ENCODE peak calls at places on chromosomes 2 and 18, in eight cellular contexts. One of them, this sample, is unnamed. For H3K27me3, the result is how much of the 10 kb centered on the place peaks cover.

GRCh38 chr2:235852528-235852920 is 315.7 kb downstream of the GBX2 start:
- DNase-seq in lower lobe of right lung: no peak
- DNase-seq in hepatocyte: no peak
- DNase-seq in heart right ventricle: no peak
- DNase-seq in MM.1S: no peak
- DNase-seq in IMR-90: no peak
- DNase-seq in transverse colon: no peak
- DNase-seq in WERI-Rb-1: no peak
- DNase-seq in this sample: no peak

GRCh38 chr2:119846021-119846420 is 86.3 kb downstream of the PTPN4 start:
- DNase-seq in lower lobe of right lung: no peak
- DNase-seq in hepatocyte: no peak
- DNase-seq in heart right ventricle: no peak
- DNase-seq in MM.1S: no peak
- DNase-seq in IMR-90: no peak
- DNase-seq in transverse colon: no peak
- DNase-seq in WERI-Rb-1: no peak
- DNase-seq in this sample: no peak

GRCh38 chr2:66252002-66252545 is 182.9 kb upstream of the MEIS1 start:
- DNase-seq in lower lobe of right lung: no peak
- DNase-seq in hepatocyte: no peak
- DNase-seq in heart right ventricle: no peak
- DNase-seq in MM.1S: no peak
- DNase-seq in IMR-90: no peak
- DNase-seq in transverse colon: no peak
- DNase-seq in WERI-Rb-1: no peak
- DNase-seq in this sample: no peak

GRCh38 chr18:11121426-11121825 is 27.9 kb downstream of the PIEZO2 start:
- DNase-seq in lower lobe of right lung: no peak
- DNase-seq in hepatocyte: no peak
- DNase-seq in heart right ventricle: no peak
- DNase-seq in MM.1S: no peak
- DNase-seq in IMR-90: peak
- DNase-seq in transverse colon: no peak
- DNase-seq in WERI-Rb-1: no peak
- DNase-seq in this sample: no peak

GRCh38 chr2:6909431-6910385 is 7.5 kb upstream of the RNF144A start:
- DNase-seq in lower lobe of right lung: no peak
- DNase-seq in hepatocyte: no peak
- DNase-seq in heart right ventricle: no peak
- DNase-seq in MM.1S: peak
- DNase-seq in IMR-90: no peak
- DNase-seq in transverse colon: no peak
- DNase-seq in WERI-Rb-1: no peak
- DNase-seq in this sample: peak

GRCh38 chr2:240250985-240251847 is 110.8 kb upstream of the OTOS start:
- DNase-seq in lower lobe of right lung: peak
- DNase-seq in hepatocyte: peak
- DNase-seq in heart right ventricle: peak
- DNase-seq in MM.1S: peak
- DNase-seq in IMR-90: peak
- DNase-seq in transverse colon: peak
- DNase-seq in WERI-Rb-1: peak
- DNase-seq in this sample: no peak

GRCh38 chr2:51003345-51004192 is 28.4 kb downstream of the NRXN1 start:
- DNase-seq in lower lobe of right lung: no peak
- DNase-seq in hepatocyte: no peak
- DNase-seq in heart right ventricle: no peak
- DNase-seq in MM.1S: no peak
- DNase-seq in IMR-90: peak
- DNase-seq in transverse colon: no peak
- DNase-seq in WERI-Rb-1: no peak
- DNase-seq in this sample: no peak

GRCh38 chr18:79846936-79847557 is 49.3 kb downstream of the KCNG2 start:
- DNase-seq in lower lobe of right lung: no peak
- DNase-seq in hepatocyte: no peak
- DNase-seq in heart right ventricle: no peak
- DNase-seq in MM.1S: no peak
- DNase-seq in IMR-90: no peak
- DNase-seq in transverse colon: no peak
- DNase-seq in WERI-Rb-1: no peak
- DNase-seq in this sample: no peak

GRCh38 chr2:72989770-72990556 is 72.6 kb downstream of the EMX1 start:
- DNase-seq in lower lobe of right lung: no peak
- DNase-seq in hepatocyte: no peak
- DNase-seq in heart right ventricle: peak
- DNase-seq in MM.1S: no peak
- DNase-seq in IMR-90: peak
- DNase-seq in transverse colon: peak
- DNase-seq in WERI-Rb-1: peak
- DNase-seq in this sample: no peak

GRCh38 chr2:126221506-126221905 is 434.5 kb upstream of the GYPC start:
- DNase-seq in lower lobe of right lung: no peak
- DNase-seq in hepatocyte: no peak
- DNase-seq in heart right ventricle: no peak
- DNase-seq in MM.1S: no peak
- DNase-seq in IMR-90: no peak
- DNase-seq in transverse colon: no peak
- DNase-seq in WERI-Rb-1: no peak
- DNase-seq in this sample: no peak

GRCh38 chr2:134454931-134455330 is 201.1 kb downstream of the MGAT5 start:
- DNase-seq in lower lobe of right lung: no peak
- DNase-seq in hepatocyte: no peak
- DNase-seq in heart right ventricle: no peak
- DNase-seq in MM.1S: no peak
- DNase-seq in IMR-90: no peak
- DNase-seq in transverse colon: no peak
- DNase-seq in WERI-Rb-1: no peak
- DNase-seq in this sample: no peak

GRCh38 chr18:56565596-56566355 is 72.6 kb downstream of the TXNL1 start:
- DNase-seq in lower lobe of right lung: no peak
- DNase-seq in hepatocyte: no peak
- DNase-seq in heart right ventricle: no peak
- DNase-seq in MM.1S: no peak
- DNase-seq in IMR-90: peak
- DNase-seq in transverse colon: no peak
- DNase-seq in WERI-Rb-1: peak
- DNase-seq in this sample: no peak

GRCh38 chr2:33337385-33337784 is 139.1 kb upstream of the RASGRP3 start:
- DNase-seq in lower lobe of right lung: no peak
- DNase-seq in hepatocyte: no peak
- DNase-seq in heart right ventricle: no peak
- DNase-seq in MM.1S: no peak
- DNase-seq in IMR-90: no peak
- DNase-seq in transverse colon: no peak
- DNase-seq in WERI-Rb-1: no peak
- DNase-seq in this sample: no peak

GRCh38 chr18:57230861-57231260 is 84.0 kb downstream of the BOD1L2 start:
- DNase-seq in lower lobe of right lung: no peak
- DNase-seq in hepatocyte: no peak
- DNase-seq in heart right ventricle: no peak
- DNase-seq in MM.1S: no peak
- DNase-seq in IMR-90: no peak
- DNase-seq in transverse colon: no peak
- DNase-seq in WERI-Rb-1: no peak
- DNase-seq in this sample: no peak

GRCh38 chr18:58862851-58863538 is 1.7 kb upstream of the ZNF532 start:
- DNase-seq in lower lobe of right lung: peak
- DNase-seq in hepatocyte: peak
- DNase-seq in heart right ventricle: peak
- DNase-seq in MM.1S: peak
- DNase-seq in IMR-90: peak
- DNase-seq in transverse colon: peak
- DNase-seq in WERI-Rb-1: peak
- DNase-seq in this sample: peak

GRCh38 chr2:178761759-178762371 is 45.4 kb downstream of the TTN start:
- DNase-seq in lower lobe of right lung: no peak
- DNase-seq in hepatocyte: peak
- DNase-seq in heart right ventricle: no peak
- DNase-seq in MM.1S: peak
- DNase-seq in IMR-90: peak
- DNase-seq in transverse colon: no peak
- DNase-seq in WERI-Rb-1: peak
- DNase-seq in this sample: no peak

GRCh38 chr2:101305492-101306123 is 2.9 kb downstream of the RNF149 start:
- DNase-seq in lower lobe of right lung: no peak
- DNase-seq in hepatocyte: peak
- DNase-seq in heart right ventricle: no peak
- DNase-seq in MM.1S: no peak
- DNase-seq in IMR-90: peak
- DNase-seq in transverse colon: no peak
- DNase-seq in WERI-Rb-1: peak
- DNase-seq in this sample: no peak

GRCh38 chr18:76468345-76469275 is 26.4 kb downstream of the ZNF516 start:
- DNase-seq in lower lobe of right lung: peak
- DNase-seq in hepatocyte: no peak
- DNase-seq in heart right ventricle: no peak
- DNase-seq in MM.1S: no peak
- DNase-seq in IMR-90: no peak
- DNase-seq in transverse colon: no peak
- DNase-seq in WERI-Rb-1: no peak
- DNase-seq in this sample: no peak

GRCh38 chr2:238940806-238941205 is 92.9 kb downstream of the TWIST2 start:
- DNase-seq in lower lobe of right lung: no peak
- DNase-seq in hepatocyte: no peak
- DNase-seq in heart right ventricle: no peak
- DNase-seq in MM.1S: no peak
- DNase-seq in IMR-90: no peak
- DNase-seq in transverse colon: no peak
- DNase-seq in WERI-Rb-1: no peak
- DNase-seq in this sample: no peak

GRCh38 chr2:112140413-112140802 is 2.2 kb downstream of the FBLN7 start:
- DNase-seq in lower lobe of right lung: no peak
- DNase-seq in hepatocyte: no peak
- DNase-seq in heart right ventricle: no peak
- DNase-seq in MM.1S: no peak
- DNase-seq in IMR-90: no peak
- DNase-seq in transverse colon: no peak
- DNase-seq in WERI-Rb-1: no peak
- DNase-seq in this sample: no peak

GRCh38 chr2:28310107-28310506 is 82.6 kb upstream of the FOSL2 start:
- DNase-seq in lower lobe of right lung: no peak
- DNase-seq in hepatocyte: no peak
- DNase-seq in heart right ventricle: no peak
- DNase-seq in MM.1S: no peak
- DNase-seq in IMR-90: no peak
- DNase-seq in transverse colon: no peak
- DNase-seq in WERI-Rb-1: peak
- DNase-seq in this sample: no peak

GRCh38 chr2:144505245-144505801 is 14.6 kb downstream of the ZEB2 start:
- DNase-seq in lower lobe of right lung: no peak
- DNase-seq in hepatocyte: no peak
- DNase-seq in heart right ventricle: peak
- DNase-seq in MM.1S: no peak
- DNase-seq in IMR-90: no peak
- DNase-seq in transverse colon: no peak
- DNase-seq in WERI-Rb-1: no peak
- DNase-seq in this sample: no peak

GRCh38 chr2:43175187-43175490 is 51.3 kb downstream of the ZFP36L2 start:
- DNase-seq in lower lobe of right lung: no peak
- DNase-seq in hepatocyte: no peak
- DNase-seq in heart right ventricle: no peak
- DNase-seq in MM.1S: peak
- DNase-seq in IMR-90: peak
- DNase-seq in transverse colon: no peak
- DNase-seq in WERI-Rb-1: no peak
- DNase-seq in this sample: no peak

DNA sequence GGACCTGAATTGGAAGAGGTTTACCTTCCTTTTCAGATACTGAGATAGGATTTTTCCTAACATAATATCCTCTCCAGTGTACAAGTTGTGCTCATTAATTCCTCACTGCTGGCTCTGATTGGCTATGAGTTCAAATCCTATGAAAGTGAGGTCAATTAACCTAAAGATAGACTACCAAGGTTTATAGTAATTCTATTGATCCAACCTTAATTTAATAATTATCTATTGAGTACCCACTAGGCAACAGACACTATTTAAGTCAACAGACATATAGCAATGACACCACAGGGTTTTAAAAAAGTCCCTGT is 81.2 kb downstream of the NABP1 start:
- DNase-seq in lower lobe of right lung: no peak
- DNase-seq in hepatocyte: no peak
- DNase-seq in heart right ventricle: no peak
- DNase-seq in MM.1S: no peak
- DNase-seq in IMR-90: no peak
- DNase-seq in transverse colon: no peak
- DNase-seq in WERI-Rb-1: no peak
- DNase-seq in this sample: no peak
- TF ChIP-seq CTCF in lower lobe of right lung: no peak
- TF ChIP-seq CTCF in hepatocyte: no peak
- TF ChIP-seq CTCF in heart right ventricle: no peak
- TF ChIP-seq CTCF in MM.1S: no peak
- TF ChIP-seq CTCF in IMR-90: no peak
- TF ChIP-seq CTCF in transverse colon: no peak
- TF ChIP-seq CTCF in WERI-Rb-1: no peak
- TF ChIP-seq CTCF in this sample: no peak

GRCh38 chr2:218990612-218991011 is 2.6 kb downstream of the CRYBA2 start:
- DNase-seq in lower lobe of right lung: no peak
- DNase-seq in hepatocyte: no peak
- DNase-seq in heart right ventricle: no peak
- DNase-seq in MM.1S: no peak
- DNase-seq in IMR-90: no peak
- DNase-seq in transverse colon: no peak
- DNase-seq in WERI-Rb-1: no peak
- DNase-seq in this sample: no peak
- H3K27me3 ChIP-seq in lower lobe of right lung: half or more
- H3K27me3 ChIP-seq in hepatocyte: half or more
- H3K27me3 ChIP-seq in heart right ventricle: half or more
- H3K27me3 ChIP-seq in MM.1S: half or more
- H3K27me3 ChIP-seq in IMR-90: half or more
- H3K27me3 ChIP-seq in transverse colon: half or more
- H3K27me3 ChIP-seq in WERI-Rb-1: under half
- H3K27me3 ChIP-seq in this sample: under half

DNA sequence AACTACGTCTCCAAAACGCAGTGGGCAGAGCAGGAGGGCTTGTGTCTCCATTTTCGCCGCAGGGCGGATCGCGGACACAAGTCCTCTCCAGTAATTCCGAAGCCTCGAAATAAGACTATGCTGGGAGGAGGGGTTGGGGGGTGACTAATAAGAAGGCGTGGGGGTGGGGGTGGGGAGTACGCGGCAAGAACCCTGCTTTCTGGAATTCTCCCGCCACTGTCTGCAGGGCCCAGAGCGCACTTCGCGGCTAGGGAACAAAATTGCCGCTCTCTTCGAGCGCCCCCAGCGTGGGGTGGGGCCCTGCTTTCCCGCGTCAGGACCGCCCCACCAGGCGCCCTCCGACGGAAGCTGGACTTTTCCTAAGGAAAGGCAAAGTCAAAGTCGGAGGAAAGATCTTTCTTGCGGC is 12.0 kb downstream of the NR4A2 start:
- DNase-seq in lower lobe of right lung: peak
- DNase-seq in hepatocyte: no peak
- DNase-seq in heart right ventricle: peak
- DNase-seq in MM.1S: no peak
- DNase-seq in IMR-90: peak
- DNase-seq in transverse colon: peak
- DNase-seq in WERI-Rb-1: peak
- DNase-seq in this sample: no peak
- TF ChIP-seq CTCF in lower lobe of right lung: peak
- TF ChIP-seq CTCF in hepatocyte: no peak
- TF ChIP-seq CTCF in heart right ventricle: no peak
- TF ChIP-seq CTCF in MM.1S: no peak
- TF ChIP-seq CTCF in IMR-90: no peak
- TF ChIP-seq CTCF in transverse colon: no peak
- TF ChIP-seq CTCF in WERI-Rb-1: no peak
- TF ChIP-seq CTCF in this sample: no peak

GRCh38 chr2:25988134-25988533 is 5.8 kb upstream of the KIF3C start:
- DNase-seq in lower lobe of right lung: no peak
- DNase-seq in hepatocyte: no peak
- DNase-seq in heart right ventricle: no peak
- DNase-seq in MM.1S: no peak
- DNase-seq in IMR-90: no peak
- DNase-seq in transverse colon: no peak
- DNase-seq in WERI-Rb-1: no peak
- DNase-seq in this sample: no peak
- H3K27me3 ChIP-seq in lower lobe of right lung: under half
- H3K27me3 ChIP-seq in hepatocyte: under half
- H3K27me3 ChIP-seq in heart right ventricle: under half
- H3K27me3 ChIP-seq in MM.1S: under half
- H3K27me3 ChIP-seq in IMR-90: under half
- H3K27me3 ChIP-seq in transverse colon: under half
- H3K27me3 ChIP-seq in WERI-Rb-1: under half
- H3K27me3 ChIP-seq in this sample: under half

This sample was measured in GM06990.